ENCODE peak calls at places on chromosomes 2 and 18, in six cellular contexts. One of them, this sample, is unnamed.

GRCh38 chr2:177998006-177998405 is 74.6 kb downstream of the PDE11A start:
- DNase-seq in neural progenitor cell: no peak
- DNase-seq in HuH-7.5: no peak
- DNase-seq in OCI-LY7: no peak
- DNase-seq in GF-D8: no peak
- DNase-seq in Karpas-422: no peak
- DNase-seq in this sample: no peak

GRCh38 chr2:54052825-54053718 is 62.3 kb upstream of the ACYP2 start:
- DNase-seq in Karpas-422: peak; percentile 81
- DNase-seq in HuH-7.5: no peak
- DNase-seq in neural progenitor cell: peak; percentile 15
- DNase-seq in OCI-LY7: peak; percentile 33
- DNase-seq in GF-D8: no peak
- DNase-seq in this sample: no peak

GRCh38 chr2:176473177-176473576 is 203.9 kb downstream of the MTX2 start:
- DNase-seq in Karpas-422: no peak
- DNase-seq in HuH-7.5: no peak
- DNase-seq in OCI-LY7: no peak
- DNase-seq in GF-D8: no peak
- DNase-seq in neural progenitor cell: no peak
- DNase-seq in this sample: no peak

GRCh38 chr18:76801567-76802505 is 20.5 kb upstream of the ZNF236 start:
- DNase-seq in neural progenitor cell: peak; percentile 70
- DNase-seq in GF-D8: no peak
- DNase-seq in HuH-7.5: peak; percentile 71
- DNase-seq in Karpas-422: peak; percentile 88
- DNase-seq in OCI-LY7: peak; percentile 14
- DNase-seq in this sample: peak; percentile 63

GRCh38 chr2:161228511-161229240 is 68.4 kb downstream of the TANK start:
- DNase-seq in Karpas-422: no peak
- DNase-seq in OCI-LY7: no peak
- DNase-seq in GF-D8: no peak
- DNase-seq in neural progenitor cell: no peak
- DNase-seq in HuH-7.5: no peak
- DNase-seq in this sample: no peak

GRCh38 chr2:191316246-191316645 is 71.0 kb downstream of the MYO1B start:
- DNase-seq in HuH-7.5: no peak
- DNase-seq in GF-D8: no peak
- DNase-seq in Karpas-422: no peak
- DNase-seq in neural progenitor cell: no peak
- DNase-seq in OCI-LY7: no peak
- DNase-seq in this sample: no peak

GRCh38 chr2:3487432-3487831 is 31.9 kb downstream of the ADI1 start:
- DNase-seq in neural progenitor cell: no peak
- DNase-seq in Karpas-422: no peak
- DNase-seq in GF-D8: no peak
- DNase-seq in HuH-7.5: no peak
- DNase-seq in OCI-LY7: no peak
- DNase-seq in this sample: no peak

GRCh38 chr2:146632707-146633106 is 1212.1 kb upstream of the ACVR2A start:
- DNase-seq in neural progenitor cell: no peak
- DNase-seq in OCI-LY7: no peak
- DNase-seq in GF-D8: no peak
- DNase-seq in HuH-7.5: no peak
- DNase-seq in Karpas-422: no peak
- DNase-seq in this sample: no peak

GRCh38 chr2:226756131-226756530 is 43.5 kb downstream of the IRS1 start:
- DNase-seq in neural progenitor cell: no peak
- DNase-seq in GF-D8: no peak
- DNase-seq in HuH-7.5: no peak
- DNase-seq in OCI-LY7: no peak
- DNase-seq in Karpas-422: no peak
- DNase-seq in this sample: no peak

GRCh38 chr2:98912221-98912851 is 23.7 kb downstream of the CRACDL start:
- DNase-seq in GF-D8: no peak
- DNase-seq in Karpas-422: no peak
- DNase-seq in OCI-LY7: no peak
- DNase-seq in neural progenitor cell: no peak
- DNase-seq in HuH-7.5: no peak
- DNase-seq in this sample: no peak

GRCh38 chr2:126527836-126528490 is 128.0 kb upstream of the GYPC start:
- DNase-seq in neural progenitor cell: peak; percentile 72
- DNase-seq in GF-D8: no peak
- DNase-seq in HuH-7.5: peak; percentile 15
- DNase-seq in OCI-LY7: peak; percentile 65
- DNase-seq in Karpas-422: peak; percentile 81
- DNase-seq in this sample: peak; percentile 6

GRCh38 chr2:191691016-191691725 is 13.2 kb downstream of the NABP1 start:
- DNase-seq in OCI-LY7: peak; percentile 74
- DNase-seq in HuH-7.5: no peak
- DNase-seq in neural progenitor cell: peak; percentile 60
- DNase-seq in Karpas-422: peak; percentile 86
- DNase-seq in GF-D8: peak; percentile 37
- DNase-seq in this sample: peak; percentile 41